ENCODE peak calls at places on chromosomes 4 and X, in ten cellular contexts. Q, I, D, F, S, E, L, P, O and R are unnamed samples.

GRCh38 chrX:101595739-101596419 is 21.9 kb downstream of the ARMCX6 start:
- DNase-seq in Q (peak; percentile 70), I (no peak), D (no peak), F (peak; percentile 56), S (peak; percentile 58), E (peak; percentile 26), L (no peak), P (no peak), O (peak; percentile 75), R (no peak)

GRCh38 chrX:139203681-139204575 is 326.6 kb upstream of the F9 start:
- DNase-seq in Q (peak; percentile 26), I (no peak), D (peak; percentile 45), F (no peak), S (no peak), E (no peak), L (no peak), P (no peak), O (no peak), R (peak; percentile 83)

GRCh38 chr4:139665690-139666529 is at the start of gene MGST2:
- DNase-seq in Q (peak; percentile 58), I (no peak), D (peak; percentile 83), F (no peak), S (peak; percentile 69), E (peak; percentile 76), L (no peak), P (peak; percentile 91), O (peak; percentile 79), R (peak; percentile 90)

GRCh38 chr4:128630881-128631280 is 178.6 kb upstream of the JADE1 start:
- DNase-seq in Q (no peak), I (no peak), D (no peak), F (no peak), S (no peak), E (no peak), L (no peak), P (no peak), O (peak; percentile 35), R (no peak)

GRCh38 chr4:77581724-77582123 is 23.9 kb upstream of the CXCL13 start:
- DNase-seq in Q (peak; percentile 68), I (no peak), D (no peak), F (no peak), S (no peak), E (no peak), L (no peak), P (no peak), O (no peak), R (no peak)

GRCh38 chr4:129346760-129347159 is 250.8 kb downstream of the C4orf33 start:
- DNase-seq in Q (no peak), I (no peak), D (no peak), F (no peak), S (no peak), E (no peak), L (no peak), P (no peak), O (no peak), R (no peak)

GRCh38 chr4:65381648-65382047 is 288.6 kb downstream of the EPHA5 start:
- DNase-seq in Q (no peak), I (no peak), D (no peak), F (no peak), S (no peak), E (no peak), L (no peak), P (no peak), O (no peak), R (no peak)

GRCh38 chr4:139857021-139857420 is 191.4 kb downstream of the MGST2 start:
- DNase-seq in Q (peak; percentile 65), I (no peak), D (no peak), F (no peak), S (peak; percentile 53), E (no peak), L (no peak), P (no peak), O (peak; percentile 10), R (no peak)

DNA sequence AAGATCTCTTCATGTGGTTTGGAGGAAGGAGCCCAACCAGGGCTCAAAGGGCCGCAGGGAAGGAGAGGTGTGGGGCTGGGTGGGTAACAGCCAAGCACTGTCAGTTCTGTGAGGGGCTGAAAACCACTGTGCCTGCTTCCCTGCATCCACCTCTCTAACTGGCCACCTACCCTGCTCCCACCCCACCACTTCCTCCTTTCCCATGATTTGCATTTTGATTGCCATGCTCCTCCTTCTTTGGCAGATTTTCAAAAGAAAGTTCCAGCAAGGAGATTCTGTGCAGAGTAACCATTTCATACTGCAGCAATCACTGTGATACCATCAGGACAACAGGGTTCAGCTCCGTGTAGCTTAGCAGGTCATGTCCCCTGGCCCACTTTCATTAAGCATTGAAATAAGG is 1.8 kb downstream of the ZNF674 start:
- DNase-seq in Q (no peak), I (no peak), D (no peak), F (no peak), S (no peak), E (no peak), L (no peak), P (no peak), O (no peak), R (no peak)
- H3K4me1 ChIP-seq in Q (peaks cover 26% of the 10 kb centered on the region), I (peaks cover 9% of the 10 kb centered on the region), D (peaks cover 8% of the 10 kb centered on the region), F (peaks cover 2% of the 10 kb centered on the region), S (peaks cover 17% of the 10 kb centered on the region), E (no peaks in the 10 kb centered on the region), L (no peaks in the 10 kb centered on the region), P (no peaks in the 10 kb centered on the region), O (peaks cover 2% of the 10 kb centered on the region), R (peaks cover 11% of the 10 kb centered on the region)

DNA sequence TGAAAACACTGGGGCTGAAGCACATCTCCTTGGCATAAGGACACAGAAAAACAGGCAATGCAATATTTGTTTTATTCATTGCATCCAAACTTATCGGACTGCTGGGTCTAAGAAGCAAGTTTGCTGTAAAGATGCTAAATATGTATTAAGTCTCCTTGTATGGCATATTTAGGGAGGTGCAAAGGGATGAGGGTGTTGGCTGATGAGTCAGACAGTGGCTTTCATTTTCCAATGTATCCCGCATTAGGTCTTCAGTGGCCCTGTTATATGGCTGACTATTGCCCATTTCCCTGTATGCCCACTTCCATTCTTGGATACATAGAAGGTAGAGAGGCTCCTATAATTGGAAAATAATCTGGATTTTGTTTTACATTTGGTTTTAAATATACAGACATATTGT is 171.1 kb downstream of the IL15 start:
- DNase-seq in Q (peak; percentile 44), I (no peak), D (no peak), F (no peak), S (no peak), E (no peak), L (no peak), P (no peak), O (peak; percentile 28), R (no peak)
- H3K4me1 ChIP-seq in Q (peaks cover 23% of the 10 kb centered on the region), I (no peaks in the 10 kb centered on the region), D (no peaks in the 10 kb centered on the region), F (no peaks in the 10 kb centered on the region), S (no peaks in the 10 kb centered on the region), E (no peaks in the 10 kb centered on the region), L (peaks cover 2% of the 10 kb centered on the region), P (no peaks in the 10 kb centered on the region), O (peaks cover 6% of the 10 kb centered on the region), R (no peaks in the 10 kb centered on the region)

GRCh38 chr4:136755531-136755916 is 776.8 kb downstream of the PCDH18 start:
- DNase-seq in Q (peak; percentile 9), I (no peak), D (no peak), F (no peak), S (no peak), E (no peak), L (no peak), P (no peak), O (no peak), R (no peak)

GRCh38 chr4:136749988-136750387 is 782.3 kb downstream of the PCDH18 start:
- DNase-seq in Q (no peak), I (no peak), D (no peak), F (no peak), S (no peak), E (no peak), L (no peak), P (no peak), O (no peak), R (no peak)

GRCh38 chr4:136751530-136751929 is 780.8 kb downstream of the PCDH18 start:
- DNase-seq in Q (no peak), I (no peak), D (no peak), F (no peak), S (no peak), E (no peak), L (no peak), P (no peak), O (peak; percentile 19), R (no peak)

GRCh38 chr4:136750898-136751297 is 781.4 kb downstream of the PCDH18 start:
- DNase-seq in Q (no peak), I (no peak), D (no peak), F (no peak), S (no peak), E (no peak), L (no peak), P (no peak), O (peak; percentile 60), R (no peak)

DNA sequence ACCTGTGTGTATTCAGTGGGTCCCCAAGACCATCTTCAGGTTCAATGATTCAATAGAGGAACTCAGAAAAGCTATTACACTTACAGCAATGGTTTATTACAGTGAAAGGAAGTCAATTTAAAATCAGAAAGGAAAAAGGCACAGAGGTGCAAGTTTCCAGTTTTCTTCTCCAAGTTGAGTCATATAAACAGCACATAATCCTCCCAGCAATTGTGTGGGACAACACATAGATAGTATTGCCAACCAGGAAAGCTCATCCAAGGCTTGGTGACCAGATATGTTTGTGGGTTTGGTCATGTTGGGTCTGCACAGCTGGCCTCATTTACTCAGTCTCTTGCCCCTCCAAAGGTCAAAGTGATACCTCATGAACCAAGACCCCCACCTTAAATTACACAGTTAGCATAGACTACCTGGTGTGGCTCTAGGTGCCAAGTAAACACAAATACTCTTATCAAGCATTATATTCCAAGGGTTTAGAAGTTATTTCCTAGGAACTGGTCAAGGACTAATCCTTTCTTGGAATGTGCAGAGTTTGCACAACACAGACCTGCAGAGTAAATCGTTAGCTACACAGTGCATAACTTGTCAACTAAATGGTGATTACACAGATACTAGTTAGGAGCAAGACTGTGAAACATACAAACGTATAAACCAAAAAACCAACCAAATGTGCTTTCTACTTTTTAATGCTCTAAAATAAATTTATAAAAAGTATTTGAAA is 777.3 kb downstream of the PCDH18 start:
- DNase-seq in Q (no peak), I (no peak), D (no peak), F (no peak), S (no peak), E (no peak), L (no peak), P (no peak), O (peak; percentile 39), R (no peak)
- H3K4me1 ChIP-seq in Q (no peaks in the 10 kb centered on the region), I (no peaks in the 10 kb centered on the region), D (no peaks in the 10 kb centered on the region), F (no peaks in the 10 kb centered on the region), S (no peaks in the 10 kb centered on the region), E (no peaks in the 10 kb centered on the region), L (peaks cover 2% of the 10 kb centered on the region), P (no peaks in the 10 kb centered on the region), O (peaks cover 2% of the 10 kb centered on the region), R (no peaks in the 10 kb centered on the region)

GRCh38 chr4:113635739-113636437 is 125.7 kb downstream of the CAMK2D start:
- DNase-seq in Q (peak; percentile 49), I (no peak), D (no peak), F (no peak), S (no peak), E (no peak), L (no peak), P (no peak), O (peak; percentile 86), R (no peak)

GRCh38 chr4:113636877-113637276 is 124.7 kb downstream of the CAMK2D start:
- DNase-seq in Q (peak; percentile 88), I (no peak), D (no peak), F (no peak), S (peak; percentile 64), E (no peak), L (no peak), P (no peak), O (peak; percentile 62), R (peak; percentile 75)

GRCh38 chr4:113636438-113636818 is 125.1 kb downstream of the CAMK2D start:
- DNase-seq in Q (peak; percentile 29), I (no peak), D (no peak), F (no peak), S (peak; percentile 65), E (no peak), L (no peak), P (no peak), O (no peak), R (no peak)

GRCh38 chr4:113633467-113633866 is 128.1 kb downstream of the CAMK2D start:
- DNase-seq in Q (no peak), I (no peak), D (no peak), F (no peak), S (no peak), E (no peak), L (no peak), P (no peak), O (no peak), R (no peak)

GRCh38 chr4:113634081-113634969 is 127.2 kb downstream of the CAMK2D start:
- DNase-seq in Q (peak; percentile 50), I (no peak), D (no peak), F (no peak), S (no peak), E (no peak), L (no peak), P (no peak), O (no peak), R (no peak)
- H3K4me1 ChIP-seq in Q (peaks cover 44% of the 10 kb centered on the region), I (peaks cover 42% of the 10 kb centered on the region), D (peaks cover 48% of the 10 kb centered on the region), F (no peaks in the 10 kb centered on the region), S (peaks cover 39% of the 10 kb centered on the region), E (no peaks in the 10 kb centered on the region), L (no peaks in the 10 kb centered on the region), P (no peaks in the 10 kb centered on the region), O (peaks cover 13% of the 10 kb centered on the region), R (peaks cover 40% of the 10 kb centered on the region)